ENCODE peak calls at places on chromosomes 1 and 21, in nine cellular contexts. T, Z, Q, H, X, C, M, Y and F are unnamed samples.
A peak's percentile ranks its signal among the peaks of the same experiment; 100 is the strongest.

GRCh38 chr1:168391759-168392681 is 111.3 kb downstream of the TBX19 start:
- DNase-seq in Q (no peak), C (peak; percentile 7), T (no peak), Z (no peak), M (no peak), H (no peak), X (no peak), Y (peak; percentile 18), F (peak; percentile 60)

GRCh38 chr1:24972257-24973242 is 42.5 kb upstream of the RUNX3 start:
- DNase-seq in X (no peak), H (no peak), Q (no peak), C (peak; percentile 42), T (no peak), Y (no peak), Z (no peak), M (peak; percentile 20), F (peak; percentile 48)

GRCh38 chr1:17523487-17524029 is 15.9 kb upstream of the ARHGEF10L start:
- DNase-seq in M (no peak), H (no peak), X (no peak), Q (no peak), C (no peak), Y (no peak), Z (no peak), T (no peak), F (no peak)

GRCh38 chr21:45262041-45262581 is 25.6 kb downstream of the POFUT2 start:
- DNase-seq in M (no peak), Y (no peak), Z (peak; percentile 47), H (no peak), X (no peak), T (no peak), Q (no peak), C (no peak), F (no peak)

GRCh38 chr1:68322096-68322495 is 89.8 kb upstream of the WLS start:
- DNase-seq in C (no peak), X (no peak), Q (no peak), T (no peak), H (no peak), Y (no peak), M (no peak), Z (no peak), F (no peak)

GRCh38 chr1:153057375-153057774 is at the start of gene SPRR2A:
- DNase-seq in Z (no peak), T (no peak), M (no peak), Y (no peak), X (no peak), H (no peak), C (no peak), Q (no peak), F (no peak)

GRCh38 chr21:16086936-16087335 is 357.2 kb downstream of the USP25 start:
- DNase-seq in T (no peak), X (no peak), C (no peak), Z (no peak), Y (no peak), M (no peak), H (no peak), Q (no peak), F (no peak)

GRCh38 chr1:119542492-119542946 is 35.5 kb downstream of the HSD3B1 start:
- DNase-seq in Z (no peak), H (no peak), Q (no peak), T (no peak), X (no peak), Y (no peak), M (no peak), C (peak; percentile 19), F (peak; percentile 40)

GRCh38 chr1:41479808-41480160 is 4.7 kb downstream of the EDN2 start:
- DNase-seq in T (peak; percentile 64), Q (no peak), Z (no peak), H (no peak), X (no peak), M (no peak), Y (no peak), C (no peak), F (no peak)

GRCh38 chr1:11012260-11013159 is at the start of gene TARDBP:
- DNase-seq in X (peak; percentile 84), Q (peak; percentile 93), C (peak; percentile 86), H (peak; percentile 84), Z (peak; percentile 88), Y (peak; percentile 90), M (peak; percentile 95), T (peak; percentile 92), F (peak; percentile 90)

DNA sequence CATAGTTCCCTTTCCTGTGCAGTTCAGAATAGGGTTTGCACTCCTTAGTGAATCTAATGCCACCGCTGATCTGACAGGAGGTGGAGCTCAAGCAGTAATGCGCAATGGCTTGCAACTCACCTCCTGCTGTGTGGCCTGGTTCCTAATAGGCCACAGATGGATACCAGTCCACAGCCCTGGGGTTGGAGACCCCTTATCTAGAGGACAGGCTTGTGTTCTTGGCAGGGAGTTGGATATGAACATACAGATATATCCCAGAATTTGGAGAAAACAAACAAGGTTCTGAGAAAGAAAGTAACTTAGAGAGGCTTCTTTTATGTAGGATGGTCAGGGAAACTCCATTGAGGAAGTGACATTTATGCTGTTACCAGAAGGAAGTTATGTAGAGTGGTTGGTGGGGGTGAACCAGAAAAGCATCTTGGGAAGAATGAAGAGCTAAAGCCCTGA is 5.1 kb upstream of the PTPRC start:
- DNase-seq in H (no peak), X (no peak), Y (no peak), C (no peak), T (peak; percentile 39), Q (no peak), M (no peak), Z (no peak), F (no peak)
- H3K27ac ChIP-seq in H (no peak overlapping the region), X (no peak overlapping the region), Y (no peak overlapping the region), C (no peak overlapping the region), T (no peak overlapping the region), Q (no peak overlapping the region), M (no peak overlapping the region), Z (no peak overlapping the region), F (no peak overlapping the region)

DNA sequence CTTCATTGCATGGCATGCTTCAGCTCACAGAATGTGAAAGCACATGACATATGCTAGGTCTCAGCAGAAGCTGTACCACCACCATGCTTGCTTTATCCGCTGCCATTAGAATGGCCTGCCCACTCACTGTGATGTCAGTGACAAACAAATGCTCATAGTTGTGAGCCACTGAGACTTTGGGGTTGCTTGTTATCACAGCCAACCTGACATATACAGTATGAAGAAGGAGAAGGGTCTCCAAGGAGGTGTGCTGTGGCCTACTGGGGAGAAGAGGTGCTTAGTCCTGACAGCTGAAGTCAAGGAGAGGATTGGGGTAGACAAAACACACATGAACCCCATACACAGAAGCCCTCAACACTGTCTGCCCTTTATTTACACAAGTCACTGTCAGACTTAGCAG is 19.5 kb upstream of the TENT5C start:
- DNase-seq in Y (no peak), M (no peak), T (no peak), C (no peak), Z (no peak), Q (no peak), H (no peak), X (no peak), F (no peak)
- H3K4me3 ChIP-seq in Y (no peak overlapping the region), M (no peak overlapping the region), T (no peak overlapping the region), C (no peak overlapping the region), Z (no peak overlapping the region), Q (no peak overlapping the region), H (no peak overlapping the region), X (no peak overlapping the region), F (no peak overlapping the region)

DNA sequence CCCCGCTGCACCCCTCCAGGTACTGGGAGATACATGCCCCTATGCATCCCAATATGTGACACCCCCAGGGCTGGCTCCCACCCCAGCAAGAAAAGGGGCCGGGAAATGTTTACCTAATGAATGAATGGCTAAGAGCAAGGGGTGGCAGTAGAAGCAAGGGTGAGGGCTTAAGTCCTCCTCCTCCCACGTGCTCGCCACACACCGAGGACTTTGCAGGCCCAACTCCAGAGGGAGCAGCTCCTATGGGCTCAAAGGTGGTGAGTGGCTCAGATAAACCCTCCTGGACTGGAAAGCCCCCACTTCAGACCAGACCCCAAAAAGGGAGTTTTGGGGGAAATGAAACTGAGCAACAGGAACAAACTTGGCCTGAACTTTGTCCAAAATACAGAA is 11.4 kb downstream of the SLC45A3 start:
- DNase-seq in M (peak; percentile 35), H (no peak), Q (no peak), X (no peak), Z (no peak), C (no peak), Y (peak; percentile 38), T (peak; percentile 80), F (no peak)
- TF ChIP-seq CTCF in M (no peak), H (no peak), Q (no peak), X (no peak), Z (no peak), C (no peak), Y (no peak), T (peak; percentile 17), F (no peak)

DNA sequence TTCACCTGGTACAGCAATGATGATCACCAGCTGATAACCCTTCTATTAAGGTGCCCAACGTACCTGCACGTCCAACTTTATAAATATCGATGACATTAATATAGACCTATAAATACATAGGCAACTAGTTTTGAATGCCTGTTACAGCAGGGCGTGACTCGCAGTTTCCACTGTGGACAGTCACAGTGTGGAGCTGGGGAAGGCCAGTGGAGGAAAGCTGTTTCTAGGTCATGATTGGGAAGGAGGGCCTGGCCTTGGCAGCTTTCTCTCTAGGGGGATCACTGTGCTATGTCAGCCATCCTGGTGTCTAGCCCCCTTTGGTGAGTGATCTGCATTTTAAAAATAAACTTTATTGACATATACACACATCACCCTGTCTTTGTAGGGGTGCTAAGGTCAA is 4.4 kb upstream of the PRDM15 start:
- DNase-seq in Y (no peak), M (no peak), H (no peak), C (peak; percentile 4), X (no peak), Q (no peak), T (no peak), Z (no peak), F (no peak)
- H3K27ac ChIP-seq in Y (no peak overlapping the region), M (no peak overlapping the region), H (no peak overlapping the region), C (no peak overlapping the region), X (no peak overlapping the region), Q (no peak overlapping the region), T (no peak overlapping the region), Z (no peak overlapping the region), F (no peak overlapping the region)